ENCODE peak calls at places on chromosomes 6 and 20, in six cellular contexts. O is fibroblast of pulmonary artery, J is amniotic epithelial cell, D is astrocyte of the spinal cord, M is adipocyte, C is AG04450. S is an unnamed sample.

GRCh38 chr6:80304014-80304413 is 197.5 kb downstream of the BCKDHB start:
- DNase-seq in O (peak; percentile 17), J (peak; percentile 64), D (no peak), M (peak; percentile 30), C (no peak), S (no peak)

GRCh38 chr6:2876210-2877056 is 26.7 kb downstream of the SERPINB9 start:
- DNase-seq in O (peak; percentile 98), J (peak; percentile 92), D (peak; percentile 92), M (peak; percentile 86), C (peak; percentile 45), S (peak; percentile 83)

GRCh38 chr20:2236266-2236665 is 59.5 kb upstream of the TGM3 start:
- DNase-seq in O (peak; percentile 62), J (no peak), D (no peak), M (no peak), C (no peak), S (peak; percentile 16)

GRCh38 chr20:5013682-5014447 is 12.6 kb upstream of the SLC23A2 start:
- DNase-seq in O (no peak), J (no peak), D (no peak), M (no peak), C (no peak), S (no peak)

GRCh38 chr6:170033666-170034065 is 257.2 kb downstream of the DLL1 start:
- DNase-seq in O (no peak), J (no peak), D (no peak), M (no peak), C (no peak), S (no peak)

GRCh38 chr6:135222623-135223022 is 41.5 kb downstream of the MYB start:
- DNase-seq in O (no peak), J (no peak), D (no peak), M (no peak), C (no peak), S (no peak)

GRCh38 chr6:151430886-151431285 is 21.0 kb downstream of the RMND1 start:
- DNase-seq in O (no peak), J (no peak), D (no peak), M (no peak), C (no peak), S (no peak)

GRCh38 chr6:85291326-85291725 is 158.6 kb upstream of the NT5E start:
- DNase-seq in O (no peak), J (no peak), D (no peak), M (no peak), C (no peak), S (no peak)

GRCh38 chr6:88997365-88997764 is 33.9 kb upstream of the RNGTT start:
- DNase-seq in O (no peak), J (no peak), D (no peak), M (no peak), C (no peak), S (no peak)

GRCh38 chr20:35604444-35604750 is 11.2 kb upstream of the SPAG4 start:
- DNase-seq in O (no peak), J (peak; percentile 15), D (no peak), M (no peak), C (no peak), S (no peak)

GRCh38 chr6:157143171-157143884 is 180.0 kb downstream of the TMEM242 start:
- DNase-seq in O (peak; percentile 92), J (peak; percentile 62), D (peak; percentile 87), M (peak; percentile 74), C (peak; percentile 71), S (peak; percentile 79)

GRCh38 chr6:34196116-34196832 is 40.4 kb upstream of the HMGA1 start:
- DNase-seq in O (peak; percentile 74), J (peak; percentile 56), D (peak; percentile 60), M (peak; percentile 91), C (peak; percentile 11), S (peak; percentile 88)

GRCh38 chr6:61203966-61204496 is 1082.0 kb downstream of the KHDRBS2 start:
- DNase-seq in O (no peak), J (no peak), D (no peak), M (no peak), C (no peak), S (no peak)

GRCh38 chr20:31606928-31607639 is 2.0 kb downstream of the ID1 start:
- DNase-seq in O (peak; percentile 92), J (peak; percentile 81), D (peak; percentile 85), M (peak; percentile 78), C (no peak), S (peak; percentile 78)

GRCh38 chr6:126720326-126720725 is 380.4 kb downstream of the CENPW start:
- DNase-seq in O (peak; percentile 16), J (no peak), D (peak; percentile 14), M (peak; percentile 13), C (no peak), S (no peak)

GRCh38 chr20:9617940-9618339 is 103.5 kb downstream of the LAMP5 start:
- DNase-seq in O (peak; percentile 23), J (peak; percentile 24), D (peak; percentile 27), M (peak; percentile 57), C (no peak), S (peak; percentile 54)

GRCh38 chr6:50816115-50816675 is 2.5 kb upstream of the TFAP2B start:
- DNase-seq in O (peak; percentile 78), J (peak; percentile 59), D (peak; percentile 70), M (peak; percentile 90), C (peak; percentile 13), S (peak; percentile 79)

GRCh38 chr6:19812512-19813119 is 24.6 kb upstream of the ID4 start:
- DNase-seq in O (peak; percentile 81), J (peak; percentile 67), D (peak; percentile 59), M (peak; percentile 53), C (peak; percentile 26), S (peak; percentile 53)

GRCh38 chr6:87483929-87484328 is 11.2 kb downstream of the SLC35A1 start:
- DNase-seq in O (peak; percentile 12), J (peak; percentile 84), D (peak; percentile 63), M (peak; percentile 7), C (no peak), S (peak; percentile 62)

GRCh38 chr6:17457956-17458355 is 64.6 kb downstream of the CAP2 start:
- DNase-seq in O (no peak), J (no peak), D (no peak), M (no peak), C (no peak), S (no peak)

GRCh38 chr20:1469925-1470571 is 3.4 kb upstream of the NSFL1C start:
- DNase-seq in O (peak; percentile 99), J (peak; percentile 98), D (peak; percentile 99), M (peak; percentile 93), C (peak; percentile 98), S (peak; percentile 98)

GRCh38 chr6:116251568-116252384 is 2.1 kb downstream of the TSPYL4 start:
- DNase-seq in O (peak; percentile 92), J (peak; percentile 58), D (peak; percentile 57), M (peak; percentile 79), C (no peak), S (peak; percentile 73)

GRCh38 chr20:43320536-43320935 is 130.8 kb upstream of the PTPRT start:
- DNase-seq in O (no peak), J (no peak), D (no peak), M (no peak), C (no peak), S (no peak)